ENCODE peak calls at places on chromosomes 5 and 9, in ten cellular contexts. M is posterior vena cava; D is left ventricle myocardium inferior; J is NCI-H2029; C is activated CD8-positive, alpha-beta memory T cell treated with anti-CD3 and anti-CD28 coated beads for 48 hours; R is AML-193; K is adipocyte; G is stimulated activated CD4-positive, alpha-beta T cell treated with anti-CD3 and anti-CD28 coated beads, TNF-alpha, amount 100 ng/mL, for 48 hours; V is activated T-cell treated with anti-CD3 and anti-CD28 coated beads for 24 hours; I is colonic mucosa. W is an unnamed sample.
A peak's percentile ranks its signal among the peaks of the same experiment; 100 is the strongest.

GRCh38 chr5:73605223-73606087 is 20.5 kb upstream of the ARHGEF28 start:
- DNase-seq in M (no peak), D (no peak), J (no peak), C (no peak), R (no peak), K (no peak), G (no peak), V (no peak), I (peak; percentile 58), W (no peak)

GRCh38 chr9:3929345-3930150 is 370.3 kb downstream of the GLIS3 start:
- DNase-seq in M (no peak), D (no peak), J (no peak), C (no peak), R (no peak), K (no peak), G (no peak), V (no peak), I (no peak), W (no peak)

GRCh38 chr9:109010676-109011655 is 2.3 kb downstream of the CTNNAL1 start:
- DNase-seq in M (no peak), D (no peak), J (peak; percentile 53), C (no peak), R (peak; percentile 10), K (peak; percentile 83), G (peak; percentile 37), V (peak; percentile 64), I (no peak), W (no peak)

GRCh38 chr5:34707451-34708107 is 51.5 kb downstream of the RAI14 start:
- DNase-seq in M (no peak), D (no peak), J (no peak), C (no peak), R (no peak), K (no peak), G (no peak), V (no peak), I (no peak), W (no peak)

GRCh38 chr9:137317021-137317978 is 15.2 kb upstream of the NRARP start:
- DNase-seq in M (peak; percentile 64), D (peak; percentile 14), J (no peak), C (no peak), R (no peak), K (no peak), G (no peak), V (no peak), I (no peak), W (no peak)

GRCh38 chr9:79774356-79774755 is 202.6 kb downstream of the TLE4 start:
- DNase-seq in M (no peak), D (no peak), J (no peak), C (no peak), R (no peak), K (no peak), G (no peak), V (no peak), I (no peak), W (no peak)

GRCh38 chr5:92019376-92019990 is 636.4 kb upstream of the ARRDC3 start:
- DNase-seq in M (no peak), D (no peak), J (peak; percentile 2), C (no peak), R (no peak), K (peak; percentile 25), G (no peak), V (no peak), I (no peak), W (no peak)

GRCh38 chr5:147973086-147973485 is 66.7 kb upstream of the C5orf46 start:
- DNase-seq in M (no peak), D (no peak), J (peak; percentile 18), C (no peak), R (no peak), K (no peak), G (no peak), V (no peak), I (no peak), W (no peak)

GRCh38 chr5:9932770-9933169 is 302.6 kb upstream of the TAS2R1 start:
- DNase-seq in M (no peak), D (no peak), J (no peak), C (no peak), R (no peak), K (peak; percentile 35), G (no peak), V (no peak), I (no peak), W (no peak)

GRCh38 chr9:128419061-128419925 is 1.4 kb upstream of the CERCAM start:
- DNase-seq in M (no peak), D (no peak), J (peak; percentile 70), C (no peak), R (no peak), K (peak; percentile 67), G (no peak), V (no peak), I (no peak), W (peak; percentile 70)

GRCh38 chr9:89984214-89984613 is 379.4 kb downstream of the GADD45G start:
- DNase-seq in M (no peak), D (no peak), J (no peak), C (no peak), R (no peak), K (no peak), G (no peak), V (no peak), I (no peak), W (no peak)

GRCh38 chr9:108885643-108886348 is 23.7 kb downstream of the ACTL7A start:
- DNase-seq in M (no peak), D (no peak), J (peak; percentile 87), C (peak; percentile 42), R (no peak), K (peak; percentile 67), G (peak; percentile 47), V (peak; percentile 61), I (peak; percentile 42), W (peak; percentile 59)

GRCh38 chr5:178415353-178415752 is 174.8 kb downstream of the COL23A1 start:
- DNase-seq in M (no peak), D (no peak), J (no peak), C (no peak), R (no peak), K (no peak), G (no peak), V (no peak), I (no peak), W (no peak)

GRCh38 chr9:95017062-95017461 is 290.6 kb downstream of the AOPEP start:
- DNase-seq in M (no peak), D (no peak), J (no peak), C (no peak), R (no peak), K (peak; percentile 59), G (no peak), V (no peak), I (no peak), W (no peak)

GRCh38 chr9:122546196-122546595 is 6.7 kb upstream of the OR1N2 start:
- DNase-seq in M (no peak), D (no peak), J (no peak), C (no peak), R (no peak), K (no peak), G (no peak), V (no peak), I (no peak), W (no peak)

GRCh38 chr9:77751341-77752091 is 103.4 kb upstream of the GNA14 start:
- DNase-seq in M (no peak), D (no peak), J (peak; percentile 87), C (no peak), R (peak; percentile 61), K (peak; percentile 89), G (no peak), V (peak; percentile 9), I (peak; percentile 57), W (peak; percentile 67)

GRCh38 chr5:108765647-108766046 is 17.9 kb downstream of the FER start:
- DNase-seq in M (no peak), D (no peak), J (no peak), C (no peak), R (no peak), K (peak; percentile 53), G (no peak), V (no peak), I (no peak), W (no peak)

GRCh38 chr5:73867344-73868335 is 241.6 kb downstream of the ARHGEF28 start:
- DNase-seq in M (no peak), D (no peak), J (no peak), C (no peak), R (no peak), K (peak; percentile 66), G (no peak), V (no peak), I (no peak), W (no peak)

GRCh38 chr9:29826421-29826820 is 2253.1 kb upstream of the C9orf72 start:
- DNase-seq in M (no peak), D (no peak), J (no peak), C (no peak), R (no peak), K (no peak), G (no peak), V (no peak), I (no peak), W (no peak)

GRCh38 chr5:55187370-55187769 is 14.4 kb upstream of the CDC20B start:
- DNase-seq in M (no peak), D (no peak), J (peak; percentile 61), C (no peak), R (peak; percentile 1), K (peak; percentile 13), G (no peak), V (no peak), I (no peak), W (peak; percentile 35)

GRCh38 chr5:158858011-158858410 is 241.7 kb downstream of the EBF1 start:
- DNase-seq in M (no peak), D (no peak), J (no peak), C (no peak), R (no peak), K (no peak), G (no peak), V (no peak), I (no peak), W (no peak)

GRCh38 chr5:67648201-67648671 is 451.6 kb upstream of the CD180 start:
- DNase-seq in M (peak; percentile 93), D (peak; percentile 89), J (peak; percentile 89), C (no peak), R (no peak), K (peak; percentile 92), G (no peak), V (no peak), I (peak; percentile 40), W (peak; percentile 76)

GRCh38 chr9:136118061-136118366 is 661 bp downstream of the TMEM250 start:
- DNase-seq in M (no peak), D (peak; percentile 47), J (no peak), C (no peak), R (no peak), K (no peak), G (no peak), V (no peak), I (no peak), W (no peak)

GRCh38 chr9:69120380-69121154 is 53.5 kb upstream of the TJP2 start:
- DNase-seq in M (no peak), D (no peak), J (peak; percentile 89), C (no peak), R (no peak), K (no peak), G (no peak), V (no peak), I (peak; percentile 95), W (peak; percentile 8)

GRCh38 chr5:96439477-96440184 is 6.6 kb upstream of the PCSK1 start:
- DNase-seq in M (no peak), D (no peak), J (no peak), C (no peak), R (no peak), K (peak; percentile 19), G (no peak), V (no peak), I (no peak), W (no peak)

GRCh38 chr5:173290477-173291131 is 37.6 kb downstream of the STC2 start:
- DNase-seq in M (no peak), D (no peak), J (no peak), C (no peak), R (no peak), K (no peak), G (no peak), V (no peak), I (no peak), W (no peak)

GRCh38 chr9:33012328-33013068 is 11.1 kb upstream of the APTX start:
- DNase-seq in M (no peak), D (no peak), J (no peak), C (no peak), R (no peak), K (no peak), G (no peak), V (no peak), I (no peak), W (no peak)

W was measured in NCI-H1092 treated with DMSO at 0.1 percent for 48 hours.